ENCODE peak calls at places on chromosomes 16 and 17, in five cellular contexts. F is lung; J is CD4-positive, CD25-positive, alpha-beta regulatory T cell; G is IMR-90; P is CD8-positive, alpha-beta memory T cell. L is an unnamed sample.

GRCh38 chr17:11340798-11341197 is 99.8 kb downstream of the SHISA6 start:
- DNase-seq in F (no peak), J (no peak), G (no peak), P (no peak), L (no peak)

GRCh38 chr16:84511180-84511800 is 6.8 kb upstream of the MEAK7 start:
- DNase-seq in F (peak; percentile 85), J (peak; percentile 86), G (peak; percentile 86), P (peak; percentile 82), L (peak; percentile 90)

GRCh38 chr16:83717814-83718213 is 90.0 kb upstream of the HSBP1 start:
- DNase-seq in F (no peak), J (no peak), G (peak; percentile 49), P (no peak), L (peak; percentile 68)

GRCh38 chr16:84284168-84284722 is 10.4 kb upstream of the WFDC1 start:
- DNase-seq in F (peak; percentile 36), J (no peak), G (no peak), P (no peak), L (no peak)

GRCh38 chr16:54432481-54433229 is 146.1 kb upstream of the IRX3 start:
- DNase-seq in F (no peak), J (no peak), G (no peak), P (no peak), L (no peak)

GRCh38 chr17:49254066-49254465 is 23.5 kb upstream of the PHOSPHO1 start:
- DNase-seq in F (no peak), J (no peak), G (no peak), P (no peak), L (peak; percentile 13)

GRCh38 chr17:37844158-37844976 is 79.8 kb upstream of the TBC1D3K start:
- DNase-seq in F (peak; percentile 65), J (peak; percentile 19), G (peak; percentile 58), P (peak; percentile 25), L (peak; percentile 92)

GRCh38 chr17:78957076-78957475 is 22.6 kb downstream of the LGALS3BP start:
- DNase-seq in F (no peak), J (no peak), G (peak; percentile 75), P (no peak), L (peak; percentile 72)

GRCh38 chr16:30087181-30087898 is 4.4 kb downstream of the TBX6 start:
- DNase-seq in F (no peak), J (no peak), G (no peak), P (no peak), L (peak; percentile 36)

GRCh38 chr17:45020354-45021138 is 30.9 kb downstream of the DCAKD start:
- DNase-seq in F (no peak), J (no peak), G (peak; percentile 22), P (no peak), L (peak; percentile 91)

GRCh38 chr16:84178146-84178765 is 8.6 kb downstream of the TAF1C start:
- DNase-seq in F (no peak), J (no peak), G (no peak), P (no peak), L (no peak)

GRCh38 chr16:23334950-23335349 is 32.8 kb downstream of the SCNN1B start:
- DNase-seq in F (no peak), J (no peak), G (no peak), P (no peak), L (no peak)

GRCh38 chr17:69434164-69434579 is 19.7 kb downstream of the MAP2K6 start:
- DNase-seq in F (no peak), J (no peak), G (peak; percentile 26), P (no peak), L (no peak)

GRCh38 chr17:64499805-64500486 is 3.1 kb upstream of the POLG2 start:
- DNase-seq in F (no peak), J (peak; percentile 23), G (peak; percentile 60), P (peak; percentile 21), L (no peak)
- H3K4me3 ChIP-seq in F (no peak overlapping the region), J (no peak overlapping the region), G (no peak overlapping the region), P (no peak overlapping the region), L (no peak overlapping the region)

DNA sequence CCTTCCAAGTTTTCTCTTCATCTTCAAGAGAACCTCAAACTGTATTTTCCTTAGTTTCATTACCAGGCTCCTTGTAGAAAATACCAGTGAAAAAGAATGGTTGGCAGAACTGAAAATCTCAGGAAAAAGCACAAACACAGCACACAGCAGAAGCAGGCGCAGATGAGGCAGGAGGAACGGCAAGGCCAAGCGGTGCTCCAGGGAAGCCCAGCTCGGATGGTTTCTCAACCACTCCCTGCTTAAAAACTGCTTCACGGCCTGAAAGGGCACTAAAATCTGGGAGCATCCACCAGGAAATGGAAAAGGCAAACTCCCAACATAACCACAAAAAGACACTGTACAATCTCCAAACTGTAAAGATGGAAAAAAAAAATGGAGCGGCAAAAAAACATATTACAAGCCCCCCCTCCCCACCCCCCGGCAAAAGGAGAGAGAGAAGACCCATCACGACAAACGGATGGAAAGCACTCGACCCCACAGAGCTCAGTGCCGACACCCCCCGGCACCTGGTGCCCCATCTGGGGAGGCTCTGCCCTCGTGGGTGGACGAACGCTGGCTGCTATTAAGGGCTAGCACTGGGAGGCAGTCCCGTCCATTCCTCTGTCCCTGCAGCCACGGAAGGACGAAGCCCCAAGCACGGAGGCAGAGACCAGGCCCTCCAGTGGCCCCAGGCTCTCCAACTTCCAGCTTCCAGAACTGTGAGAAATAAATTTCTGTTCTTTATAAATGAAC is 127.5 kb downstream of the ZNF778 start:
- DNase-seq in F (no peak), J (no peak), G (no peak), P (no peak), L (peak; percentile 79)
- H3K4me1 ChIP-seq in F (peaks cover 28% of the 10 kb centered on the region), J (peaks cover 66% of the 10 kb centered on the region), G (peaks cover 20% of the 10 kb centered on the region), P (peaks cover 39% of the 10 kb centered on the region), L (peaks cover 18% of the 10 kb centered on the region)

DNA sequence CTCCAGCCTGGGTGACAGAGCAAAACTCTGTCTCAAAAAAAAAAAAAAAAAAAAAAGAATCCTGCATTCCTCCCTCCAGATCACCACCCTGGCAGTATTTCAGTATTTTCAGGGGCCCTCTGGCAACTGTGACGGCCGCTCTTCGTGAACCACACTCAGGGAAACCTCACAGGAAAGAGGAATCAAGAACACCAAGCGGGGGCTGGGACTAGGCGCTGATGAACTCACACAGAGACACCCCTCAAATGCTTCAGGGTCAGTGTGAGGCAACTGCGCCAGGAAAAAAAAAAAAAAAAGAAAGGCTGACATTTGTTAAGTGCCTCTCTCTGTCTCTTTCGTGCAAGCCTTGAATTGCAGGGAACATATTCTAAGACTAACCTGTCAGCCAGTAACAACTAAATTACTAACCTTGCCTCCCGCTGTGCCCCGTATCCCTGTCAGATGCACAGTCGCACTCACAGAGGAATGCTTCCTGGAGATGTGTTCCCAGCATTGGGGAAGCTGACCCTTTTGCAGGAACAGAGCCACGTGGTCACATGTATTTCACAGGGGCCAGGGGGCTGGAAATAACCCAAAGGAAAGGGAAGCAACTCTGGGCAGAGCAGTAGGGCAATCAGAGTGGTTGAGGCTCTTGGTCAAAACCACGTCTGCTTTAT is 247.9 kb downstream of the XYLT1 start:
- DNase-seq in F (no peak), J (no peak), G (no peak), P (no peak), L (no peak)
- H3K27ac ChIP-seq in F (no peak overlapping the region), J (no peak overlapping the region), G (no peak overlapping the region), P (no peak overlapping the region), L (no peak overlapping the region)

GRCh38 chr17:80253631-80254395 is 6.8 kb upstream of the RNF213 start:
- DNase-seq in F (no peak), J (no peak), G (no peak), P (no peak), L (peak; percentile 55)
- H3K4me3 ChIP-seq in F (no peak overlapping the region), J (no peak overlapping the region), G (no peak overlapping the region), P (no peak overlapping the region), L (no peak overlapping the region)

DNA sequence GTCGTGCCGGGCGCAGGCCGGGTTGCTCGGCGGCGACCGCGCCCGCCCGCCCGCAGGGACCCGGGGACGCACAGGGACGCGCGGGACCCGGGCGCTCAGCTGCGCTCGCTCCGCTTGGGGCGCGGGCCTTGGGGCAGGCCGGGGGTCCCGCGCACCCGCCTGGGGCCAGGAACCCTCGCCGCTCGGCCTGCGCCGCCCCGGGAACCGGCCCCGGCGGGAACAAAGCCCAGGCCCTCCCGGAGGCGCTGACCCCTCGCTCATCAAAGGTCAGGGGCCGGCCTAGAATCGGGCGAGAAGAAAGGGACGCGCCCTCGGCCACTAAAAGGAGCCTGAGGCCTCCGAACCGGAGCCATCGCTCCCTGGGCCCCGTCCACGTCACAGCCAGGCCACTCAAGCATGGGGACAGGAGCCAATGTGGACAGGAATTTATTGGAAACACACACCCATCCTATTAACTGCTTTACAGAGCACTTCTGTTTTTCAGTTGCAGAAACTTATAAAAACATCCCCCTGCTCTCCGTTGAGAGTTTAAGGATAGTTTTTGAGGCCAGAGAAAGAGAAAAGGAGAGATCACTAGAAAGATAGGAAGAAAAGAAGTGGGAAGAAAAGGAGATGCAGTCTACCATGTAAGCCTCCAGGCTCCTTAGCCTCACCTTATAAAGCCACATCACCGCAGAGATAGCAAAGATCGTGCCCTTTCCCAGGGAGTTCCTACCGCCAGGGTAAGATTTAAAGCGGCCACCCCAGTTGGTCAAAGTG is 543 bp upstream of the ZFHX3 start:
- DNase-seq in F (peak; percentile 74), J (no peak), G (no peak), P (no peak), L (peak; percentile 68)
- H3K4me1 ChIP-seq in F (peaks cover 5% of the 10 kb centered on the region), J (no peaks in the 10 kb centered on the region), G (peaks cover 53% of the 10 kb centered on the region), P (no peaks in the 10 kb centered on the region), L (peaks cover 80% of the 10 kb centered on the region)

DNA sequence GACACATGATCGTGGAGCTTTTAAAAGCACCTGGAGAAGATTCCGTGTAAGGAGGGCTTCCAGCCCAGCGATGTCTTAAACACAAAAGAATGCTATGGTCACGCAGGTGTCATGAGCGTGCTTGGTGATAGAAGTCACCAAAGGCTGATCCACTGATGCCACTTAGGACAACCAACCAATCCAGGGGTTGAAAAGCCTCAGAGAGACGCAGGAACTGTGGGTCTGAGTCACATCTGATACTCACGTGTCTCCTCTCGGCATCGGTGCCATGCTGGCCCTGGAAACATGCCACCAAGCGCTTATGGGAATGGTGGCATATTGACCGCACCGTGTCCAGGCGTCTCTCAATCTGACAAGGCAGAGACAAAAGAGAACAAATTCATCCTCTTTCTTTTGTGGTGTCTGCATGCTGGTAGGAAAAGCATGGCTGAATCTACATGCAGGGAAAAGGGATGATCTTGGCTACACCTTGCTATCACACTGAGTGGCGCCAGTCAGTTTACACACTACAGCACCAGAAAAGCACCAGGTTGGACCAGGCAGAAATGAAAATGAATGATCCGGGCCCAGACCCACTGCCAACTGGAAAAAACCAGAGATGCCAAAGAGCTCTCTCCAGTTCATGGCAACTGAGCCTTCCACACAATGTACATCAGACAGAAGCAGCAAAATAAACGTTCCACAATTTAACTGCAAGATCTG is 38.0 kb downstream of the ARHGAP17 start:
- DNase-seq in F (no peak), J (no peak), G (no peak), P (no peak), L (no peak)
- H3K27ac ChIP-seq in F (peak overlapping the region; percentile 41), J (no peak overlapping the region), G (peak overlapping the region; percentile 97), P (no peak overlapping the region), L (peak overlapping the region; percentile 85)

GRCh38 chr16:22162658-22163009 is 328 bp downstream of the SDR42E2 start:
- DNase-seq in F (no peak), J (no peak), G (no peak), P (no peak), L (no peak)
- H3K4me3 ChIP-seq in F (no peak overlapping the region), J (no peak overlapping the region), G (no peak overlapping the region), P (no peak overlapping the region), L (no peak overlapping the region)

L was measured in osteoblast.